ENCODE peak calls at places on chromosomes 7 and 10, in four cellular contexts. G is GM12878, Y is K562, F is HepG2. R is an unnamed sample.

GRCh38 chr10:50326757-50327701 is 75.7 kb upstream of the ASAH2 start:
- DNase-seq in Y (peak), F (no peak), G (no peak), R (no peak)

GRCh38 chr7:96833701-96834453 is 124.2 kb upstream of the SEM1 start:
- DNase-seq in F (peak), G (no peak), Y (no peak), R (no peak)

GRCh38 chr10:80057171-80057570 is 21.3 kb upstream of the TMEM254 start:
- DNase-seq in Y (no peak), F (no peak), G (no peak), R (no peak)

GRCh38 chr7:28674359-28674782 is 262.1 kb downstream of the CREB5 start:
- DNase-seq in G (no peak), F (peak), Y (no peak), R (no peak)

GRCh38 chr10:132869621-132870020 is 72.7 kb downstream of the CFAP46 start:
- DNase-seq in F (no peak), G (no peak), Y (no peak), R (no peak)

GRCh38 chr7:105024734-105025133 is 10.7 kb downstream of the KMT2E start:
- DNase-seq in F (peak), Y (no peak), G (no peak), R (no peak)

GRCh38 chr7:69603351-69603750 is 5.1 kb downstream of the AUTS2 start:
- DNase-seq in G (no peak), F (no peak), Y (no peak), R (no peak)

GRCh38 chr7:32879460-32879859 is 12.1 kb downstream of the KBTBD2 start:
- DNase-seq in F (no peak), G (no peak), Y (peak), R (no peak)

GRCh38 chr10:68542046-68542445 is 14.7 kb upstream of the SLC25A16 start:
- DNase-seq in F (no peak), G (no peak), Y (no peak), R (no peak)

GRCh38 chr10:53808677-53809076 is 992.4 kb downstream of the PCDH15 start:
- DNase-seq in F (no peak), G (no peak), Y (no peak), R (no peak)

GRCh38 chr7:4102231-4102841 is 579.8 kb upstream of the FOXK1 start:
- DNase-seq in Y (no peak), G (no peak), F (no peak), R (no peak)

GRCh38 chr10:59322131-59322530 is 40.2 kb downstream of the FAM13C start:
- DNase-seq in G (no peak), Y (no peak), F (no peak), R (no peak)

GRCh38 chr10:119041332-119041731 is 11.8 kb downstream of the NANOS1 start:
- DNase-seq in Y (no peak), G (no peak), F (no peak), R (no peak)

GRCh38 chr10:58512470-58513188 is at the start of gene BICC1:
- DNase-seq in F (no peak), Y (no peak), G (no peak), R (no peak)

GRCh38 chr7:112205348-112206237 is 606 bp downstream of the DOCK4 start:
- DNase-seq in F (peak), G (no peak), Y (peak), R (peak)

GRCh38 chr7:27130540-27131389 is at the start of gene HOXA4:
- DNase-seq in Y (no peak), G (no peak), F (peak), R (no peak)

GRCh38 chr7:44309271-44310091 is 15.9 kb downstream of the CAMK2B start:
- DNase-seq in Y (peak), F (peak), G (no peak), R (no peak)

GRCh38 chr7:137919987-137920386 is 73.2 kb upstream of the DGKI start:
- DNase-seq in F (no peak), G (no peak), Y (no peak), R (no peak)

GRCh38 chr7:42478717-42479116 is 241.7 kb upstream of the GLI3 start:
- DNase-seq in G (no peak), Y (no peak), F (no peak), R (no peak)

GRCh38 chr7:27182861-27183681 is 2.0 kb downstream of the HOXA11 start:
- DNase-seq in F (no peak), G (no peak), Y (no peak), R (no peak)

GRCh38 chr10:92181575-92181974 is 109.3 kb downstream of the CPEB3 start:
- DNase-seq in Y (peak), F (peak), G (no peak), R (no peak)

GRCh38 chr7:127995157-127995865 is 35.9 kb downstream of the LRRC4 start:
- DNase-seq in Y (peak), G (no peak), F (no peak), R (no peak)

GRCh38 chr10:48428896-48429295 is 122.4 kb downstream of the MAPK8 start:
- DNase-seq in F (no peak), G (no peak), Y (no peak), R (no peak)

GRCh38 chr10:113292086-113292485 is 260.8 kb upstream of the HABP2 start:
- DNase-seq in G (no peak), F (no peak), Y (no peak), R (no peak)
- TF ChIP-seq SRF in G (no peak), F (no peak), Y (no peak), R (no peak)

GRCh38 chr7:14381306-14381705 is 391.8 kb upstream of the ETV1 start:
- DNase-seq in F (no peak), Y (no peak), G (no peak), R (no peak)
- TF ChIP-seq SRF in F (no peak), Y (no peak), G (no peak), R (no peak)

DNA sequence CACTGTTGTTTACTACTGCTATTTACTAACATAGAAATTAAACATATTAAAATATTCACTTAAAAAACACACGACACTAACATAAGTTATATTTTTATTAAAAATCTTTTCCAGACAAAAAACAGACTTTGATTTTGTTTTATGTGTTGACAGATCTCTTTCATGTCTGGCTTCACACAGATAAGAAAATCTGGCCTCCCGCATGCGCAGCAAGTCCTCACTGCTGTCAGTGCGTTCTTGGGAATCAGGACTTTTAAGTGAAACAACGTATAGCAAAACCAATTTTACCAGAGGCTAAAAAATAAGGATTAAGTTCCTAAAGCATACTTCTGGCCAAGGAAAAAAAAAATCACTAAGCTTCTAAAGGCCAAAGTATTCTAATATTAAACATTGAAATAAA is 1.2 kb upstream of the IDI1 start:
- DNase-seq in F (peak), Y (peak), G (no peak), R (no peak)
- TF ChIP-seq SRF in F (no peak), Y (no peak), G (no peak), R (no peak)

GRCh38 chr7:55177068-55177530 is 158.3 kb downstream of the EGFR start:
- DNase-seq in Y (no peak), F (no peak), G (no peak), R (no peak)
- TF ChIP-seq SRF in Y (no peak), F (no peak), G (no peak), R (no peak)

DNA sequence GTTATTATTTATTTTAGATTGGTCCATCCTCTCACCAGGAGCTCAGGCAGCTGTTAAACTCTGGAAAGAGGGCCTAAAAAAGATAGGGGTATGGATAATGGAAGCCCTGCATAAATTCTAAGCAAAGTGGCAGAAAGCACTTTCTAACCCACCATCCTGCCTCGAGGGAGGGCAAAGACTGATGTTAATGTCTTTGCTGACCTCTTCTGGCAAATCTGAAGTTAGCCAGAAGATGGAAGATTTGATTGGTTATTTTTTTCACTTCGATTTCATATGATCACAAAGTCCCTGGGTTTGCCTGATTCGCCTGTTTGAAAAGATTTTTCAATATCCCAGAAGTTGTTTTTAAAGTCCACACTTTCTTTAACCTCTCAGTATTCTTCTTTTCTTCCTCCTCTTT is 24.8 kb downstream of the OR9A2 start:
- DNase-seq in F (no peak), G (no peak), Y (peak), R (peak)
- TF ChIP-seq SRF in F (no peak), G (no peak), Y (no peak), R (peak)

GRCh38 chr10:78263521-78263988 is 229.9 kb downstream of the RPS24 start:
- DNase-seq in F (no peak), G (no peak), Y (no peak), R (no peak)
- TF ChIP-seq SRF in F (no peak), G (no peak), Y (no peak), R (no peak)

GRCh38 chr7:1882451-1882850 is 212.4 kb downstream of the ELFN1 start:
- DNase-seq in F (no peak), Y (peak), G (no peak), R (no peak)
- TF ChIP-seq SRF in F (no peak), Y (no peak), G (no peak), R (no peak)

GRCh38 chr10:131726967-131727366 is 173.8 kb upstream of the PPP2R2D start:
- DNase-seq in Y (no peak), F (no peak), G (no peak), R (no peak)
- TF ChIP-seq SRF in Y (no peak), F (no peak), G (no peak), R (no peak)

GRCh38 chr7:125118444-125118843 is 188.8 kb upstream of the POT1 start:
- DNase-seq in G (no peak), F (no peak), Y (no peak), R (no peak)

GRCh38 chr7:125112741-125113309 is 183.2 kb upstream of the POT1 start:
- DNase-seq in F (no peak), Y (no peak), G (no peak), R (no peak)
- TF ChIP-seq SRF in F (no peak), Y (no peak), G (no peak), R (no peak)

DNA sequence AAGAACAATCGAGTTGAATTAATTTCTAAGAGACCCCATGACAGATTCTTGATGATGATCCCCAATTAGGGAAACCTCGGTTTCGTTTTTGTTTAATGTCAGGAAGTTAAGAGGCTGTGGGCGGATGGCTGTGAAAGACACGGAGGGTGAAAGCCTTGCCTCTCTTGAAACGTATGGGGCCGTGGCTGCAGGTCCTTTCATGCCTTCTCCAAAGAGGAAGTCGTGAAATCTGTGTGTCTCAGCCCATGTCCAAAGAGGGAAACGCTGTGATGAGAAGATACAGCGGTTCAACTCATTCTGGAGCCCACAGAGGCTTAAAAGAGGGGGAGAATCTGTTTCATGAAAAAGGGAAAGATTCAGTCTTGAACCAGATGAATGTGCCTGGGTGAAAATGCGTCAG is 51.4 kb upstream of the CARD11 start:
- DNase-seq in F (no peak), Y (no peak), G (no peak), R (no peak)
- TF ChIP-seq SRF in F (no peak), Y (no peak), G (no peak), R (no peak)